ENCODE peak calls at places on chromosomes 6 and 20, in seven cellular contexts. One of them, this sample, is unnamed.

GRCh38 chr6:120354452-120355098 is 979.7 kb downstream of the TBC1D32 start:
- DNase-seq in left lung: no peak
- DNase-seq in GM23338: no peak
- DNase-seq in stomach: no peak
- DNase-seq in GM12878: peak; percentile 4
- DNase-seq in OCI-LY7: no peak
- DNase-seq in tibial artery: no peak
- DNase-seq in this sample: no peak

GRCh38 chr6:88119769-88120168 is 46.4 kb downstream of the CNR1 start:
- DNase-seq in left lung: no peak
- DNase-seq in GM12878: no peak
- DNase-seq in GM23338: peak; percentile 81
- DNase-seq in OCI-LY7: peak; percentile 64
- DNase-seq in tibial artery: no peak
- DNase-seq in stomach: no peak
- DNase-seq in this sample: peak; percentile 11

GRCh38 chr6:88636871-88637270 is 326.5 kb downstream of the RNGTT start:
- DNase-seq in GM23338: peak; percentile 16
- DNase-seq in stomach: no peak
- DNase-seq in GM12878: no peak
- DNase-seq in OCI-LY7: no peak
- DNase-seq in tibial artery: no peak
- DNase-seq in left lung: no peak
- DNase-seq in this sample: no peak

GRCh38 chr6:106360410-106360988 is at the start of gene CRYBG1:
- DNase-seq in tibial artery: no peak
- DNase-seq in OCI-LY7: peak; percentile 23
- DNase-seq in left lung: peak; percentile 67
- DNase-seq in stomach: peak; percentile 82
- DNase-seq in GM23338: peak; percentile 86
- DNase-seq in GM12878: no peak
- DNase-seq in this sample: peak; percentile 18

GRCh38 chr6:41682497-41682961 is 44.3 kb downstream of the MDFI start:
- DNase-seq in tibial artery: peak; percentile 65
- DNase-seq in GM12878: no peak
- DNase-seq in OCI-LY7: no peak
- DNase-seq in left lung: peak; percentile 31
- DNase-seq in GM23338: peak; percentile 38
- DNase-seq in stomach: peak; percentile 59
- DNase-seq in this sample: no peak

GRCh38 chr6:85594197-85594930 is 706 bp upstream of the SNX14 start:
- DNase-seq in GM23338: peak; percentile 43
- DNase-seq in GM12878: no peak
- DNase-seq in tibial artery: no peak
- DNase-seq in stomach: no peak
- DNase-seq in OCI-LY7: peak; percentile 52
- DNase-seq in left lung: no peak
- DNase-seq in this sample: peak; percentile 43

GRCh38 chr20:62360854-62361798 is 6.0 kb downstream of the LAMA5 start:
- DNase-seq in stomach: no peak
- DNase-seq in GM12878: no peak
- DNase-seq in left lung: peak; percentile 76
- DNase-seq in GM23338: peak; percentile 62
- DNase-seq in OCI-LY7: no peak
- DNase-seq in tibial artery: peak; percentile 85
- DNase-seq in this sample: no peak

GRCh38 chr20:31675828-31676533 is 38.3 kb downstream of the COX4I2 start:
- DNase-seq in GM12878: no peak
- DNase-seq in left lung: no peak
- DNase-seq in OCI-LY7: peak; percentile 71
- DNase-seq in GM23338: no peak
- DNase-seq in tibial artery: no peak
- DNase-seq in stomach: no peak
- DNase-seq in this sample: peak; percentile 70

GRCh38 chr6:169115632-169116031 is 138.0 kb downstream of the THBS2 start:
- DNase-seq in stomach: no peak
- DNase-seq in OCI-LY7: no peak
- DNase-seq in GM23338: no peak
- DNase-seq in left lung: no peak
- DNase-seq in tibial artery: no peak
- DNase-seq in GM12878: no peak
- DNase-seq in this sample: peak; percentile 65

GRCh38 chr20:50510706-50511401 is 671 bp downstream of the PTPN1 start:
- DNase-seq in OCI-LY7: no peak
- DNase-seq in stomach: no peak
- DNase-seq in tibial artery: no peak
- DNase-seq in GM23338: peak; percentile 16
- DNase-seq in GM12878: no peak
- DNase-seq in left lung: no peak
- DNase-seq in this sample: no peak

GRCh38 chr20:58755062-58755697 is 62.6 kb downstream of the NPEPL1 start:
- DNase-seq in left lung: no peak
- DNase-seq in tibial artery: no peak
- DNase-seq in stomach: no peak
- DNase-seq in GM12878: no peak
- DNase-seq in GM23338: no peak
- DNase-seq in OCI-LY7: no peak
- DNase-seq in this sample: no peak

GRCh38 chr6:104887350-104887749 is 27.6 kb upstream of the HACE1 start:
- DNase-seq in left lung: no peak
- DNase-seq in GM12878: no peak
- DNase-seq in stomach: no peak
- DNase-seq in GM23338: peak; percentile 44
- DNase-seq in OCI-LY7: peak; percentile 30
- DNase-seq in tibial artery: no peak
- DNase-seq in this sample: peak; percentile 42

DNA sequence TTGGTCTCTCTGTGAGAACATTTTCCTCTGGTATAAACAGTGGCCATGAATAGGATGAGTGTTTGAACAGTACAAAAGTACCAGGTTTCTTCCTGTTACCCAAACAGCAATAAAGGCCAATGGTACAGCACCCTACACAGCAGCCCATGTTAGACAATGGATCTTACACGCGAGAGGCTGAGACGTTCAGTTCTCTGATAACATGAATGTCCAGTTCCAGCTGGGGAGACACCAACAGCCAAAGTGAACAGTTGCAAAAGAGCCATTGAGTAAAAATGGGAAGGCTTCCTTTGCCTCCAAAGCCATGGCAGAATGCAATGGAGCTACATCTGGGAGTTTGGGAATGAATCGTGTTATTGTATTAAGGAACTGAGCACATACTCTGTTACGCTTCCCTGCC is 246.8 kb upstream of the SGK1 start:
- DNase-seq in GM23338: no peak
- DNase-seq in GM12878: no peak
- DNase-seq in left lung: no peak
- DNase-seq in stomach: no peak
- DNase-seq in OCI-LY7: no peak
- DNase-seq in tibial artery: no peak
- DNase-seq in this sample: no peak
- TF ChIP-seq CTCF in GM23338: no peak
- TF ChIP-seq CTCF in GM12878: no peak
- TF ChIP-seq CTCF in left lung: no peak
- TF ChIP-seq CTCF in stomach: no peak
- TF ChIP-seq CTCF in OCI-LY7: no peak
- TF ChIP-seq CTCF in tibial artery: no peak
- TF ChIP-seq CTCF in this sample: no peak

DNA sequence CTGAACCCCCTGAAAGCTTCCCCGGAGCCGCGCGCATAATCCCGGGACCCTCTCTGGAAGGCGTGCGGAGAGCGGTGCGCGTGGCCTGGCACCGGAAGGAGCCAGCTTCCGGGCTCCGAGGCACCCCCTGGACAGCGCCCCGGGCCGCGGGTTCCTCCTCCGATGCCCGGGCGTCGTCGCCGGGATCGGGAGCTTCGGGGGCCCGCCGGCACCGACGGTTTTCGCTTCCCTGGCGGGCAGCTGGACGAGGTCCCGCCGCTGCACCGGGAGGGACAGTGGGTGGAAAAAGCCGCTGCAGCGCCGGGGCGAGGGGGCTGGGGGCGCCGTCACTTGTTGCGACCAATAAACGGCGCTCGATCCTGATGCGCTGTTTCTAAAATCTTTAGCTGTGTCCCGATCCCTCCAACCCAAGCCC is 573 bp upstream of the SLC35D3 start:
- DNase-seq in OCI-LY7: no peak
- DNase-seq in tibial artery: no peak
- DNase-seq in left lung: no peak
- DNase-seq in GM23338: peak; percentile 49
- DNase-seq in stomach: no peak
- DNase-seq in GM12878: no peak
- DNase-seq in this sample: no peak
- H3K4me3 ChIP-seq in OCI-LY7: no peak overlapping the region
- H3K4me3 ChIP-seq in tibial artery: peak overlapping the region; percentile 56
- H3K4me3 ChIP-seq in left lung: peak overlapping the region; percentile 43
- H3K4me3 ChIP-seq in GM23338: peak overlapping the region; percentile 68
- H3K4me3 ChIP-seq in stomach: peak overlapping the region; percentile 64
- H3K4me3 ChIP-seq in GM12878: peak overlapping the region; percentile 67
- H3K4me3 ChIP-seq in this sample: peak overlapping the region; percentile 48

GRCh38 chr20:33684533-33685327 is 1.5 kb downstream of the E2F1 start:
- DNase-seq in GM23338: peak; percentile 65
- DNase-seq in tibial artery: no peak
- DNase-seq in stomach: no peak
- DNase-seq in OCI-LY7: peak; percentile 74
- DNase-seq in left lung: no peak
- DNase-seq in GM12878: no peak
- DNase-seq in this sample: no peak

GRCh38 chr20:33686008-33686983 is at the start of gene E2F1:
- DNase-seq in GM23338: peak; percentile 98
- DNase-seq in GM12878: peak; percentile 61
- DNase-seq in left lung: peak; percentile 95
- DNase-seq in OCI-LY7: peak; percentile 97
- DNase-seq in tibial artery: peak; percentile 97
- DNase-seq in stomach: peak; percentile 98
- DNase-seq in this sample: peak; percentile 92

GRCh38 chr20:33687370-33687915 is 1.3 kb upstream of the E2F1 start:
- DNase-seq in GM12878: no peak
- DNase-seq in tibial artery: no peak
- DNase-seq in stomach: no peak
- DNase-seq in GM23338: no peak
- DNase-seq in OCI-LY7: no peak
- DNase-seq in left lung: no peak
- DNase-seq in this sample: peak; percentile 40

GRCh38 chr20:33686984-33687366 is 790 bp upstream of the E2F1 start:
- DNase-seq in tibial artery: no peak
- DNase-seq in OCI-LY7: no peak
- DNase-seq in GM23338: no peak
- DNase-seq in stomach: no peak
- DNase-seq in left lung: no peak
- DNase-seq in GM12878: no peak
- DNase-seq in this sample: no peak

DNA sequence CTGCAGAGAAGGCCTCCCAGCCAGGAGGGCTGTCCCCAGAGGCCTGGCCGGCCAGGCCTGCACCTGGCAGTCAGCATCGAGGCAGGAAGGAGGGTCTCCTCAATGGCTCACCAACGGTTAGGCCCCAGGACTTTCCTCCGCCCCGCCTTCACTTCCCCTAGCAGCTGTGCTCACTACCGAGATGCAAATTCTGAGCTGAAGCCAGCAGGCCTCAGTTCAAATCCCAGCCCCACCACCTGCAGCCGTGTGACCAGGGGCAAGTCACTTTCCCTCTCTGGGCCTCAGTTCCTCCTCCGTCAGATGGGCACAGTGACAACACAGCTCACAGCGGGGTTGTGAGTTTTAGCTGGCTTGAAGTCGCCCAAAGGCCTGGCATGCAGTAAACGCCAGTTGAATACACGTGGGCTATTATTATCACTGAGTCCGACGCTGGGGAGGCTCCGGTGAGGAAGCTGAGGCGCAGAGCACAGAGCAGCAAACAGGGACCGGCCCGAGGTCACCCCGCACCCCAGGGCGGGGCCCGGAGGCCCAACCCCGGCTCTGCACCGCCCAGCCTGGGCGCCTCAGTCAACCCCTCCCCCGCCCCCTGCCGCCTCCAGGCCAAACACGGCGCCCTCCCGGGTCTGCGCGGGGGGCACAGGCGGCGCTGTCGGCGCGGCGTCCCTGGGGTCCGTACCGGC is 717 bp downstream of the E2F1 start:
- DNase-seq in OCI-LY7: peak; percentile 98
- DNase-seq in tibial artery: no peak
- DNase-seq in left lung: no peak
- DNase-seq in stomach: no peak
- DNase-seq in GM23338: peak; percentile 64
- DNase-seq in GM12878: peak; percentile 62
- DNase-seq in this sample: no peak
- TF ChIP-seq CTCF in OCI-LY7: no peak
- TF ChIP-seq CTCF in tibial artery: no peak
- TF ChIP-seq CTCF in left lung: no peak
- TF ChIP-seq CTCF in stomach: no peak
- TF ChIP-seq CTCF in GM23338: no peak
- TF ChIP-seq CTCF in GM12878: no peak
- TF ChIP-seq CTCF in this sample: no peak

GRCh38 chr6:170438402-170438753 is 114.7 kb downstream of the PSMB1 start:
- DNase-seq in left lung: peak; percentile 87
- DNase-seq in OCI-LY7: peak; percentile 4
- DNase-seq in tibial artery: peak; percentile 74
- DNase-seq in GM23338: peak; percentile 92
- DNase-seq in GM12878: no peak
- DNase-seq in stomach: peak; percentile 71
- DNase-seq in this sample: peak; percentile 99

GRCh38 chr6:170438861-170439260 is 114.2 kb downstream of the PSMB1 start:
- DNase-seq in GM12878: no peak
- DNase-seq in OCI-LY7: no peak
- DNase-seq in left lung: no peak
- DNase-seq in GM23338: no peak
- DNase-seq in tibial artery: peak; percentile 33
- DNase-seq in stomach: no peak
- DNase-seq in this sample: no peak

GRCh38 chr6:170436209-170436809 is 116.8 kb downstream of the PSMB1 start:
- DNase-seq in left lung: no peak
- DNase-seq in stomach: no peak
- DNase-seq in tibial artery: no peak
- DNase-seq in GM23338: no peak
- DNase-seq in GM12878: no peak
- DNase-seq in OCI-LY7: no peak
- DNase-seq in this sample: no peak

GRCh38 chr6:170439366-170440351 is 113.4 kb downstream of the PSMB1 start:
- DNase-seq in GM12878: no peak
- DNase-seq in OCI-LY7: no peak
- DNase-seq in GM23338: no peak
- DNase-seq in tibial artery: no peak
- DNase-seq in left lung: no peak
- DNase-seq in stomach: peak; percentile 13
- DNase-seq in this sample: peak; percentile 22

DNA sequence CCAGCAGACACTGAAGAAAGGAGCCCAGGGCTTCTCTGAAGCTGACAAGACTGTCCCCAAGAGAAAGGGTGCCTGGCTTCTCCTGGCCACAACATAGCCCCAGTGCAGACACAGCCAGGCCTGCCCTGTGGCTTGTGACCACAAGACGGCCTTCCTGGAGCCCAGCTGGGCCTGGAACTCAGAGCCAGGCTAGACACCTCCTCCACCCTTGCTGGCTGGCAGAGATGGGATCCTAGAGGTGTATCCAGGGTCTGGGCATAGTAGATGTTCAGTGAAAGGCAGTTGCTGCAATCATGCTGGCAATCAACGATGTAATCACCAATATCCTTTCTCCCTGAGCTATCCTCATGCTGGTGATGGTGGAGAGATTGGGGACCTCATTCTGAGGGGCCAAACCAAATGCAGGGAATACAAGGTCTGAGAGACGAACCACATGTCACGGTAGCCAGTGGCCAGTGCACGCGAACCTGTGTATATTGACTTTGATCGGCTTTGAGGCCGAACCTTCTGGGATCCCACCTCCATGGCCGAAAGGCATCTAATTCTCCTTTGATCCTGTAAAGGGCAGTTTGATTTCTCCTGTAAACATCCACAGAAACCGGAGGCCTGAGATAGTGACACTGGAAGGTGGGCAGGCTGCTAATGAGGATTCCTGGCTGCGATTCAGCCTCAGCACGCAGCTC is 115.2 kb downstream of the PSMB1 start:
- DNase-seq in OCI-LY7: no peak
- DNase-seq in stomach: no peak
- DNase-seq in tibial artery: peak; percentile 19
- DNase-seq in GM23338: no peak
- DNase-seq in GM12878: no peak
- DNase-seq in left lung: no peak
- DNase-seq in this sample: peak; percentile 19
- H3K4me3 ChIP-seq in OCI-LY7: no peak overlapping the region
- H3K4me3 ChIP-seq in stomach: peak overlapping the region; percentile 30
- H3K4me3 ChIP-seq in tibial artery: peak overlapping the region; percentile 43
- H3K4me3 ChIP-seq in GM23338: no peak overlapping the region
- H3K4me3 ChIP-seq in GM12878: no peak overlapping the region
- H3K4me3 ChIP-seq in left lung: peak overlapping the region; percentile 4
- H3K4me3 ChIP-seq in this sample: peak overlapping the region; percentile 15